ENCODE peak calls at places on chromosomes 11 and 22, in five cellular contexts. One of them, this sample, is unnamed.

GRCh38 chr11:61512435-61512834 is 3.9 kb downstream of the LRRC10B start:
- DNase-seq in stimulated activated CD4-positive, alpha-beta T cell treated with anti-CD3 and anti-CD28 coated beads, Interleukin-1b, Interleukin-23, amount 100 ng/mL, for 1 hour: no peak
- DNase-seq in right lobe of liver: no peak
- DNase-seq in GM04504: no peak
- DNase-seq in nephron progenitor cell: no peak
- DNase-seq in this sample: no peak

GRCh38 chr11:58394195-58394594 is 12.5 kb downstream of the OR5B3 start:
- DNase-seq in GM04504: peak
- DNase-seq in nephron progenitor cell: no peak
- DNase-seq in right lobe of liver: no peak
- DNase-seq in stimulated activated CD4-positive, alpha-beta T cell treated with anti-CD3 and anti-CD28 coated beads, Interleukin-1b, Interleukin-23, amount 100 ng/mL, for 1 hour: no peak
- DNase-seq in this sample: no peak

GRCh38 chr11:56961609-56962008 is 27.1 kb upstream of the OR5AK2 start:
- DNase-seq in GM04504: no peak
- DNase-seq in stimulated activated CD4-positive, alpha-beta T cell treated with anti-CD3 and anti-CD28 coated beads, Interleukin-1b, Interleukin-23, amount 100 ng/mL, for 1 hour: no peak
- DNase-seq in right lobe of liver: no peak
- DNase-seq in nephron progenitor cell: no peak
- DNase-seq in this sample: no peak

GRCh38 chr11:71129624-71130023 is 122.8 kb downstream of the SHANK2 start:
- DNase-seq in nephron progenitor cell: no peak
- DNase-seq in stimulated activated CD4-positive, alpha-beta T cell treated with anti-CD3 and anti-CD28 coated beads, Interleukin-1b, Interleukin-23, amount 100 ng/mL, for 1 hour: no peak
- DNase-seq in GM04504: no peak
- DNase-seq in right lobe of liver: no peak
- DNase-seq in this sample: no peak

GRCh38 chr11:23123766-23124165 is 263.5 kb upstream of the CCDC179 start:
- DNase-seq in stimulated activated CD4-positive, alpha-beta T cell treated with anti-CD3 and anti-CD28 coated beads, Interleukin-1b, Interleukin-23, amount 100 ng/mL, for 1 hour: no peak
- DNase-seq in GM04504: no peak
- DNase-seq in nephron progenitor cell: no peak
- DNase-seq in right lobe of liver: no peak
- DNase-seq in this sample: no peak

GRCh38 chr22:29842740-29843139 is 4.7 kb upstream of the ASCC2 start:
- DNase-seq in nephron progenitor cell: no peak
- DNase-seq in right lobe of liver: no peak
- DNase-seq in stimulated activated CD4-positive, alpha-beta T cell treated with anti-CD3 and anti-CD28 coated beads, Interleukin-1b, Interleukin-23, amount 100 ng/mL, for 1 hour: no peak
- DNase-seq in GM04504: peak
- DNase-seq in this sample: no peak

GRCh38 chr22:30422481-30423295 is 2.9 kb upstream of the MTFP1 start:
- DNase-seq in nephron progenitor cell: no peak
- DNase-seq in right lobe of liver: peak
- DNase-seq in GM04504: peak
- DNase-seq in stimulated activated CD4-positive, alpha-beta T cell treated with anti-CD3 and anti-CD28 coated beads, Interleukin-1b, Interleukin-23, amount 100 ng/mL, for 1 hour: peak
- DNase-seq in this sample: peak

GRCh38 chr11:98136357-98136756 is 884.4 kb upstream of the CNTN5 start:
- DNase-seq in right lobe of liver: no peak
- DNase-seq in nephron progenitor cell: no peak
- DNase-seq in stimulated activated CD4-positive, alpha-beta T cell treated with anti-CD3 and anti-CD28 coated beads, Interleukin-1b, Interleukin-23, amount 100 ng/mL, for 1 hour: no peak
- DNase-seq in GM04504: no peak
- DNase-seq in this sample: no peak

GRCh38 chr11:125451400-125452124 is 44.5 kb downstream of the FEZ1 start:
- DNase-seq in nephron progenitor cell: peak
- DNase-seq in GM04504: no peak
- DNase-seq in right lobe of liver: peak
- DNase-seq in stimulated activated CD4-positive, alpha-beta T cell treated with anti-CD3 and anti-CD28 coated beads, Interleukin-1b, Interleukin-23, amount 100 ng/mL, for 1 hour: no peak
- DNase-seq in this sample: no peak

GRCh38 chr11:6568191-6568918 is 35.1 kb downstream of the RRP8 start:
- DNase-seq in GM04504: peak
- DNase-seq in stimulated activated CD4-positive, alpha-beta T cell treated with anti-CD3 and anti-CD28 coated beads, Interleukin-1b, Interleukin-23, amount 100 ng/mL, for 1 hour: no peak
- DNase-seq in right lobe of liver: peak
- DNase-seq in nephron progenitor cell: no peak
- DNase-seq in this sample: peak

GRCh38 chr22:45077826-45078334 is 68.1 kb upstream of the PHF21B start:
- DNase-seq in right lobe of liver: no peak
- DNase-seq in stimulated activated CD4-positive, alpha-beta T cell treated with anti-CD3 and anti-CD28 coated beads, Interleukin-1b, Interleukin-23, amount 100 ng/mL, for 1 hour: no peak
- DNase-seq in GM04504: no peak
- DNase-seq in nephron progenitor cell: no peak
- DNase-seq in this sample: no peak

GRCh38 chr11:67055812-67056211 is 835 bp upstream of the RHOD start:
- DNase-seq in stimulated activated CD4-positive, alpha-beta T cell treated with anti-CD3 and anti-CD28 coated beads, Interleukin-1b, Interleukin-23, amount 100 ng/mL, for 1 hour: no peak
- DNase-seq in nephron progenitor cell: peak
- DNase-seq in GM04504: no peak
- DNase-seq in right lobe of liver: no peak
- DNase-seq in this sample: peak

GRCh38 chr22:26612652-26613051 is 5.2 kb downstream of the CRYBB1 start:
- DNase-seq in stimulated activated CD4-positive, alpha-beta T cell treated with anti-CD3 and anti-CD28 coated beads, Interleukin-1b, Interleukin-23, amount 100 ng/mL, for 1 hour: no peak
- DNase-seq in GM04504: no peak
- DNase-seq in right lobe of liver: no peak
- DNase-seq in nephron progenitor cell: no peak
- DNase-seq in this sample: no peak

GRCh38 chr11:120339394-120339890 is 3.2 kb downstream of the ARHGEF12 start:
- DNase-seq in nephron progenitor cell: no peak
- DNase-seq in right lobe of liver: no peak
- DNase-seq in stimulated activated CD4-positive, alpha-beta T cell treated with anti-CD3 and anti-CD28 coated beads, Interleukin-1b, Interleukin-23, amount 100 ng/mL, for 1 hour: no peak
- DNase-seq in GM04504: no peak
- DNase-seq in this sample: peak

GRCh38 chr11:280762-281485 is 2.7 kb downstream of the NLRP6 start:
- DNase-seq in nephron progenitor cell: no peak
- DNase-seq in stimulated activated CD4-positive, alpha-beta T cell treated with anti-CD3 and anti-CD28 coated beads, Interleukin-1b, Interleukin-23, amount 100 ng/mL, for 1 hour: no peak
- DNase-seq in right lobe of liver: peak
- DNase-seq in GM04504: no peak
- DNase-seq in this sample: no peak

GRCh38 chr11:87603887-87604286 is 566.2 kb downstream of the TMEM135 start:
- DNase-seq in GM04504: no peak
- DNase-seq in stimulated activated CD4-positive, alpha-beta T cell treated with anti-CD3 and anti-CD28 coated beads, Interleukin-1b, Interleukin-23, amount 100 ng/mL, for 1 hour: no peak
- DNase-seq in right lobe of liver: no peak
- DNase-seq in nephron progenitor cell: no peak
- DNase-seq in this sample: no peak

GRCh38 chr11:131808466-131808865 is 438.1 kb downstream of the NTM start:
- DNase-seq in right lobe of liver: no peak
- DNase-seq in stimulated activated CD4-positive, alpha-beta T cell treated with anti-CD3 and anti-CD28 coated beads, Interleukin-1b, Interleukin-23, amount 100 ng/mL, for 1 hour: no peak
- DNase-seq in GM04504: no peak
- DNase-seq in nephron progenitor cell: no peak
- DNase-seq in this sample: no peak

GRCh38 chr22:19574247-19574646 is 50.0 kb upstream of the CLDN5 start:
- DNase-seq in right lobe of liver: no peak
- DNase-seq in stimulated activated CD4-positive, alpha-beta T cell treated with anti-CD3 and anti-CD28 coated beads, Interleukin-1b, Interleukin-23, amount 100 ng/mL, for 1 hour: no peak
- DNase-seq in GM04504: no peak
- DNase-seq in nephron progenitor cell: no peak
- DNase-seq in this sample: no peak

GRCh38 chr11:119496453-119496852 is 73.5 kb upstream of the THY1 start:
- DNase-seq in right lobe of liver: no peak
- DNase-seq in GM04504: no peak
- DNase-seq in nephron progenitor cell: no peak
- DNase-seq in stimulated activated CD4-positive, alpha-beta T cell treated with anti-CD3 and anti-CD28 coated beads, Interleukin-1b, Interleukin-23, amount 100 ng/mL, for 1 hour: no peak
- DNase-seq in this sample: no peak

GRCh38 chr22:26450453-26451185 is 21.6 kb downstream of the ASPHD2 start:
- DNase-seq in GM04504: no peak
- DNase-seq in stimulated activated CD4-positive, alpha-beta T cell treated with anti-CD3 and anti-CD28 coated beads, Interleukin-1b, Interleukin-23, amount 100 ng/mL, for 1 hour: no peak
- DNase-seq in right lobe of liver: no peak
- DNase-seq in nephron progenitor cell: no peak
- DNase-seq in this sample: no peak

GRCh38 chr11:19677380-19678080 is 35.1 kb upstream of the NAV2 start:
- DNase-seq in stimulated activated CD4-positive, alpha-beta T cell treated with anti-CD3 and anti-CD28 coated beads, Interleukin-1b, Interleukin-23, amount 100 ng/mL, for 1 hour: no peak
- DNase-seq in GM04504: no peak
- DNase-seq in right lobe of liver: no peak
- DNase-seq in nephron progenitor cell: no peak
- DNase-seq in this sample: no peak

GRCh38 chr11:70675697-70676374 is 277.5 kb downstream of the CTTN start:
- DNase-seq in GM04504: no peak
- DNase-seq in stimulated activated CD4-positive, alpha-beta T cell treated with anti-CD3 and anti-CD28 coated beads, Interleukin-1b, Interleukin-23, amount 100 ng/mL, for 1 hour: no peak
- DNase-seq in nephron progenitor cell: no peak
- DNase-seq in right lobe of liver: no peak
- DNase-seq in this sample: peak

GRCh38 chr11:118895093-118896039 is 11.7 kb downstream of the CXCR5 start:
- DNase-seq in stimulated activated CD4-positive, alpha-beta T cell treated with anti-CD3 and anti-CD28 coated beads, Interleukin-1b, Interleukin-23, amount 100 ng/mL, for 1 hour: no peak
- DNase-seq in GM04504: no peak
- DNase-seq in nephron progenitor cell: no peak
- DNase-seq in right lobe of liver: no peak
- DNase-seq in this sample: no peak

GRCh38 chr22:30307026-30307574 is 17.8 kb upstream of the CASTOR1 start:
- DNase-seq in nephron progenitor cell: no peak
- DNase-seq in stimulated activated CD4-positive, alpha-beta T cell treated with anti-CD3 and anti-CD28 coated beads, Interleukin-1b, Interleukin-23, amount 100 ng/mL, for 1 hour: no peak
- DNase-seq in right lobe of liver: no peak
- DNase-seq in GM04504: no peak
- DNase-seq in this sample: no peak

GRCh38 chr11:126231725-126232459 is 20.3 kb downstream of the FAM118B start:
- DNase-seq in stimulated activated CD4-positive, alpha-beta T cell treated with anti-CD3 and anti-CD28 coated beads, Interleukin-1b, Interleukin-23, amount 100 ng/mL, for 1 hour: no peak
- DNase-seq in nephron progenitor cell: no peak
- DNase-seq in right lobe of liver: no peak
- DNase-seq in GM04504: no peak
- DNase-seq in this sample: no peak

GRCh38 chr11:19819148-19819547 is 106.5 kb downstream of the NAV2 start:
- DNase-seq in stimulated activated CD4-positive, alpha-beta T cell treated with anti-CD3 and anti-CD28 coated beads, Interleukin-1b, Interleukin-23, amount 100 ng/mL, for 1 hour: no peak
- DNase-seq in nephron progenitor cell: no peak
- DNase-seq in GM04504: no peak
- DNase-seq in right lobe of liver: no peak
- DNase-seq in this sample: no peak

GRCh38 chr22:41828516-41828915 is 4.4 kb upstream of the SREBF2 start:
- DNase-seq in GM04504: no peak
- DNase-seq in nephron progenitor cell: no peak
- DNase-seq in stimulated activated CD4-positive, alpha-beta T cell treated with anti-CD3 and anti-CD28 coated beads, Interleukin-1b, Interleukin-23, amount 100 ng/mL, for 1 hour: no peak
- DNase-seq in right lobe of liver: peak
- DNase-seq in this sample: no peak

GRCh38 chr11:47412152-47412746 is 3.9 kb downstream of the SLC39A13 start:
- DNase-seq in stimulated activated CD4-positive, alpha-beta T cell treated with anti-CD3 and anti-CD28 coated beads, Interleukin-1b, Interleukin-23, amount 100 ng/mL, for 1 hour: no peak
- DNase-seq in GM04504: no peak
- DNase-seq in right lobe of liver: peak
- DNase-seq in nephron progenitor cell: peak
- DNase-seq in this sample: peak